ENCODE peak calls at places on chromosome 2, in eight cellular contexts. One of them, this sample, is unnamed.

GRCh38 chr2:12057436-12058166 is 311.2 kb downstream of the LPIN1 start:
- DNase-seq in epithelial cell of esophagus: no peak
- DNase-seq in cardiac muscle cell: no peak
- DNase-seq in NB4: peak
- DNase-seq in IMR-90: no peak
- DNase-seq in pancreas: no peak
- DNase-seq in CD8-positive, alpha-beta T cell: peak
- DNase-seq in suprapubic skin: no peak
- DNase-seq in this sample: no peak

GRCh38 chr2:63078852-63079606 is 28.4 kb downstream of the OTX1 start:
- DNase-seq in NB4: peak
- DNase-seq in epithelial cell of esophagus: peak
- DNase-seq in CD8-positive, alpha-beta T cell: no peak
- DNase-seq in IMR-90: no peak
- DNase-seq in cardiac muscle cell: no peak
- DNase-seq in suprapubic skin: no peak
- DNase-seq in pancreas: no peak
- DNase-seq in this sample: no peak

GRCh38 chr2:41182961-41183360 is 731.1 kb upstream of the SLC8A1 start:
- DNase-seq in suprapubic skin: no peak
- DNase-seq in IMR-90: no peak
- DNase-seq in CD8-positive, alpha-beta T cell: no peak
- DNase-seq in cardiac muscle cell: no peak
- DNase-seq in pancreas: no peak
- DNase-seq in NB4: no peak
- DNase-seq in epithelial cell of esophagus: no peak
- DNase-seq in this sample: no peak

GRCh38 chr2:111191877-111192276 is 71.2 kb downstream of the BCL2L11 start:
- DNase-seq in IMR-90: no peak
- DNase-seq in suprapubic skin: no peak
- DNase-seq in epithelial cell of esophagus: no peak
- DNase-seq in pancreas: no peak
- DNase-seq in CD8-positive, alpha-beta T cell: peak
- DNase-seq in NB4: peak
- DNase-seq in cardiac muscle cell: no peak
- DNase-seq in this sample: no peak

GRCh38 chr2:96977631-96978195 is 8.7 kb downstream of the FAM178B start:
- DNase-seq in pancreas: no peak
- DNase-seq in epithelial cell of esophagus: peak
- DNase-seq in suprapubic skin: no peak
- DNase-seq in cardiac muscle cell: peak
- DNase-seq in CD8-positive, alpha-beta T cell: no peak
- DNase-seq in NB4: no peak
- DNase-seq in IMR-90: peak
- DNase-seq in this sample: no peak

GRCh38 chr2:69916151-69916550 is 1.2 kb downstream of the MXD1 start:
- DNase-seq in pancreas: no peak
- DNase-seq in NB4: no peak
- DNase-seq in IMR-90: peak
- DNase-seq in epithelial cell of esophagus: no peak
- DNase-seq in CD8-positive, alpha-beta T cell: no peak
- DNase-seq in suprapubic skin: no peak
- DNase-seq in cardiac muscle cell: no peak
- DNase-seq in this sample: no peak

GRCh38 chr2:186919272-186919671 is 70.3 kb upstream of the ZSWIM2 start:
- DNase-seq in suprapubic skin: no peak
- DNase-seq in CD8-positive, alpha-beta T cell: no peak
- DNase-seq in NB4: no peak
- DNase-seq in cardiac muscle cell: peak
- DNase-seq in epithelial cell of esophagus: peak
- DNase-seq in pancreas: no peak
- DNase-seq in IMR-90: peak
- DNase-seq in this sample: no peak

GRCh38 chr2:54556659-54557121 is 100.6 kb downstream of the SPTBN1 start:
- DNase-seq in cardiac muscle cell: peak
- DNase-seq in epithelial cell of esophagus: no peak
- DNase-seq in IMR-90: peak
- DNase-seq in CD8-positive, alpha-beta T cell: no peak
- DNase-seq in NB4: no peak
- DNase-seq in pancreas: no peak
- DNase-seq in suprapubic skin: no peak
- DNase-seq in this sample: no peak

GRCh38 chr2:9627310-9627709 is 3.5 kb downstream of the YWHAQ start:
- DNase-seq in CD8-positive, alpha-beta T cell: no peak
- DNase-seq in suprapubic skin: no peak
- DNase-seq in cardiac muscle cell: no peak
- DNase-seq in IMR-90: peak
- DNase-seq in NB4: peak
- DNase-seq in pancreas: no peak
- DNase-seq in epithelial cell of esophagus: peak
- DNase-seq in this sample: no peak

GRCh38 chr2:236969767-236970655 is 115.7 kb upstream of the COPS8 start:
- DNase-seq in IMR-90: no peak
- DNase-seq in cardiac muscle cell: no peak
- DNase-seq in NB4: no peak
- DNase-seq in suprapubic skin: peak
- DNase-seq in epithelial cell of esophagus: peak
- DNase-seq in pancreas: no peak
- DNase-seq in CD8-positive, alpha-beta T cell: peak
- DNase-seq in this sample: no peak

GRCh38 chr2:80053522-80054338 is 250.8 kb downstream of the LRRTM1 start:
- DNase-seq in suprapubic skin: no peak
- DNase-seq in epithelial cell of esophagus: no peak
- DNase-seq in IMR-90: peak
- DNase-seq in CD8-positive, alpha-beta T cell: no peak
- DNase-seq in NB4: no peak
- DNase-seq in pancreas: no peak
- DNase-seq in cardiac muscle cell: no peak
- DNase-seq in this sample: no peak

GRCh38 chr2:191544511-191545062 is 133.3 kb upstream of the NABP1 start:
- DNase-seq in cardiac muscle cell: no peak
- DNase-seq in CD8-positive, alpha-beta T cell: no peak
- DNase-seq in NB4: no peak
- DNase-seq in suprapubic skin: no peak
- DNase-seq in epithelial cell of esophagus: peak
- DNase-seq in IMR-90: no peak
- DNase-seq in pancreas: no peak
- DNase-seq in this sample: peak

GRCh38 chr2:149068225-149068995 is 29.9 kb downstream of the LYPD6B start:
- DNase-seq in epithelial cell of esophagus: no peak
- DNase-seq in cardiac muscle cell: no peak
- DNase-seq in IMR-90: no peak
- DNase-seq in pancreas: no peak
- DNase-seq in NB4: no peak
- DNase-seq in CD8-positive, alpha-beta T cell: no peak
- DNase-seq in suprapubic skin: no peak
- DNase-seq in this sample: no peak

GRCh38 chr2:124810132-124810531 is 785.0 kb downstream of the CNTNAP5 start:
- DNase-seq in pancreas: no peak
- DNase-seq in suprapubic skin: no peak
- DNase-seq in cardiac muscle cell: peak
- DNase-seq in IMR-90: peak
- DNase-seq in CD8-positive, alpha-beta T cell: no peak
- DNase-seq in epithelial cell of esophagus: peak
- DNase-seq in NB4: peak
- DNase-seq in this sample: peak

GRCh38 chr2:165074884-165075283 is 119.6 kb upstream of the SLC38A11 start:
- DNase-seq in cardiac muscle cell: no peak
- DNase-seq in IMR-90: no peak
- DNase-seq in NB4: peak
- DNase-seq in pancreas: no peak
- DNase-seq in suprapubic skin: no peak
- DNase-seq in CD8-positive, alpha-beta T cell: no peak
- DNase-seq in epithelial cell of esophagus: no peak
- DNase-seq in this sample: no peak

GRCh38 chr2:131673400-131674173 is 145.9 kb downstream of the CCDC74A start:
- DNase-seq in IMR-90: peak
- DNase-seq in NB4: peak
- DNase-seq in pancreas: peak
- DNase-seq in CD8-positive, alpha-beta T cell: peak
- DNase-seq in epithelial cell of esophagus: peak
- DNase-seq in cardiac muscle cell: peak
- DNase-seq in suprapubic skin: peak
- DNase-seq in this sample: no peak

GRCh38 chr2:46294185-46294836 is 2.9 kb upstream of the EPAS1 start:
- DNase-seq in epithelial cell of esophagus: peak
- DNase-seq in CD8-positive, alpha-beta T cell: no peak
- DNase-seq in suprapubic skin: no peak
- DNase-seq in NB4: peak
- DNase-seq in cardiac muscle cell: no peak
- DNase-seq in pancreas: peak
- DNase-seq in IMR-90: no peak
- DNase-seq in this sample: no peak

GRCh38 chr2:238240761-238241711 is 1.2 kb upstream of the HES6 start:
- DNase-seq in CD8-positive, alpha-beta T cell: no peak
- DNase-seq in IMR-90: no peak
- DNase-seq in cardiac muscle cell: peak
- DNase-seq in suprapubic skin: no peak
- DNase-seq in NB4: peak
- DNase-seq in epithelial cell of esophagus: peak
- DNase-seq in pancreas: peak
- DNase-seq in this sample: no peak

GRCh38 chr2:50098242-50098641 is 933.7 kb downstream of the NRXN1 start:
- DNase-seq in suprapubic skin: no peak
- DNase-seq in IMR-90: no peak
- DNase-seq in CD8-positive, alpha-beta T cell: no peak
- DNase-seq in cardiac muscle cell: no peak
- DNase-seq in epithelial cell of esophagus: no peak
- DNase-seq in NB4: no peak
- DNase-seq in pancreas: no peak
- DNase-seq in this sample: no peak

GRCh38 chr2:24024018-24024417 is 14.1 kb downstream of the MFSD2B start:
- DNase-seq in pancreas: peak
- DNase-seq in epithelial cell of esophagus: no peak
- DNase-seq in suprapubic skin: no peak
- DNase-seq in IMR-90: peak
- DNase-seq in CD8-positive, alpha-beta T cell: no peak
- DNase-seq in cardiac muscle cell: peak
- DNase-seq in NB4: no peak
- DNase-seq in this sample: no peak
- TF ChIP-seq CTCF in pancreas: no peak
- TF ChIP-seq CTCF in epithelial cell of esophagus: no peak
- TF ChIP-seq CTCF in suprapubic skin: no peak
- TF ChIP-seq CTCF in IMR-90: peak
- TF ChIP-seq CTCF in CD8-positive, alpha-beta T cell: no peak
- TF ChIP-seq CTCF in cardiac muscle cell: peak
- TF ChIP-seq CTCF in NB4: peak
- TF ChIP-seq CTCF in this sample: no peak

GRCh38 chr2:209937893-209938292 is 64.5 kb upstream of the RPE start:
- DNase-seq in pancreas: no peak
- DNase-seq in NB4: no peak
- DNase-seq in epithelial cell of esophagus: no peak
- DNase-seq in cardiac muscle cell: no peak
- DNase-seq in CD8-positive, alpha-beta T cell: no peak
- DNase-seq in suprapubic skin: no peak
- DNase-seq in IMR-90: no peak
- DNase-seq in this sample: no peak

GRCh38 chr2:209936106-209936663 is 66.3 kb upstream of the RPE start:
- DNase-seq in cardiac muscle cell: no peak
- DNase-seq in epithelial cell of esophagus: peak
- DNase-seq in IMR-90: no peak
- DNase-seq in pancreas: no peak
- DNase-seq in NB4: peak
- DNase-seq in suprapubic skin: no peak
- DNase-seq in CD8-positive, alpha-beta T cell: no peak
- DNase-seq in this sample: no peak

GRCh38 chr2:209938906-209939305 is 63.5 kb upstream of the RPE start:
- DNase-seq in epithelial cell of esophagus: peak
- DNase-seq in cardiac muscle cell: no peak
- DNase-seq in IMR-90: no peak
- DNase-seq in pancreas: no peak
- DNase-seq in CD8-positive, alpha-beta T cell: no peak
- DNase-seq in NB4: no peak
- DNase-seq in suprapubic skin: no peak
- DNase-seq in this sample: no peak

GRCh38 chr2:209929369-209929768 is 73.1 kb upstream of the RPE start:
- DNase-seq in CD8-positive, alpha-beta T cell: no peak
- DNase-seq in NB4: no peak
- DNase-seq in suprapubic skin: no peak
- DNase-seq in pancreas: no peak
- DNase-seq in cardiac muscle cell: no peak
- DNase-seq in epithelial cell of esophagus: no peak
- DNase-seq in IMR-90: no peak
- DNase-seq in this sample: no peak

GRCh38 chr2:209933499-209934458 is 68.7 kb upstream of the RPE start:
- DNase-seq in IMR-90: peak
- DNase-seq in NB4: no peak
- DNase-seq in pancreas: no peak
- DNase-seq in epithelial cell of esophagus: peak
- DNase-seq in suprapubic skin: no peak
- DNase-seq in cardiac muscle cell: peak
- DNase-seq in CD8-positive, alpha-beta T cell: no peak
- DNase-seq in this sample: peak
- H3K4me3 ChIP-seq in IMR-90: no peak
- H3K4me3 ChIP-seq in NB4: no peak
- H3K4me3 ChIP-seq in pancreas: no peak
- H3K4me3 ChIP-seq in epithelial cell of esophagus: no peak
- H3K4me3 ChIP-seq in suprapubic skin: no peak
- H3K4me3 ChIP-seq in cardiac muscle cell: no peak
- H3K4me3 ChIP-seq in CD8-positive, alpha-beta T cell: no peak
- H3K4me3 ChIP-seq in this sample: no peak

GRCh38 chr2:45172993-45173392 is 163.7 kb upstream of the SIX2 start:
- DNase-seq in NB4: no peak
- DNase-seq in suprapubic skin: no peak
- DNase-seq in IMR-90: no peak
- DNase-seq in pancreas: no peak
- DNase-seq in CD8-positive, alpha-beta T cell: no peak
- DNase-seq in cardiac muscle cell: no peak
- DNase-seq in epithelial cell of esophagus: no peak
- DNase-seq in this sample: no peak

GRCh38 chr2:45176399-45176798 is 167.1 kb upstream of the SIX2 start:
- DNase-seq in IMR-90: no peak
- DNase-seq in pancreas: no peak
- DNase-seq in suprapubic skin: no peak
- DNase-seq in epithelial cell of esophagus: peak
- DNase-seq in cardiac muscle cell: no peak
- DNase-seq in NB4: no peak
- DNase-seq in CD8-positive, alpha-beta T cell: no peak
- DNase-seq in this sample: no peak

GRCh38 chr2:45170191-45170975 is 161.1 kb upstream of the SIX2 start:
- DNase-seq in CD8-positive, alpha-beta T cell: peak
- DNase-seq in IMR-90: no peak
- DNase-seq in NB4: peak
- DNase-seq in suprapubic skin: no peak
- DNase-seq in pancreas: peak
- DNase-seq in cardiac muscle cell: no peak
- DNase-seq in epithelial cell of esophagus: no peak
- DNase-seq in this sample: no peak

GRCh38 chr2:45170976-45171514 is 161.8 kb upstream of the SIX2 start:
- DNase-seq in suprapubic skin: no peak
- DNase-seq in epithelial cell of esophagus: peak
- DNase-seq in NB4: no peak
- DNase-seq in cardiac muscle cell: peak
- DNase-seq in pancreas: no peak
- DNase-seq in IMR-90: no peak
- DNase-seq in CD8-positive, alpha-beta T cell: peak
- DNase-seq in this sample: no peak

GRCh38 chr2:45173513-45173912 is 164.3 kb upstream of the SIX2 start:
- DNase-seq in pancreas: no peak
- DNase-seq in epithelial cell of esophagus: peak
- DNase-seq in NB4: no peak
- DNase-seq in cardiac muscle cell: peak
- DNase-seq in suprapubic skin: no peak
- DNase-seq in IMR-90: peak
- DNase-seq in CD8-positive, alpha-beta T cell: no peak
- DNase-seq in this sample: no peak
- TF ChIP-seq CTCF in pancreas: no peak
- TF ChIP-seq CTCF in epithelial cell of esophagus: peak
- TF ChIP-seq CTCF in NB4: no peak
- TF ChIP-seq CTCF in cardiac muscle cell: no peak
- TF ChIP-seq CTCF in suprapubic skin: no peak
- TF ChIP-seq CTCF in IMR-90: no peak
- TF ChIP-seq CTCF in CD8-positive, alpha-beta T cell: no peak
- TF ChIP-seq CTCF in this sample: no peak

GRCh38 chr2:158191569-158191968 is 89.9 kb downstream of the UPP2 start:
- DNase-seq in suprapubic skin: no peak
- DNase-seq in epithelial cell of esophagus: no peak
- DNase-seq in cardiac muscle cell: no peak
- DNase-seq in NB4: no peak
- DNase-seq in IMR-90: no peak
- DNase-seq in pancreas: no peak
- DNase-seq in CD8-positive, alpha-beta T cell: no peak
- DNase-seq in this sample: no peak
- H3K4me3 ChIP-seq in suprapubic skin: peak
- H3K4me3 ChIP-seq in epithelial cell of esophagus: no peak
- H3K4me3 ChIP-seq in cardiac muscle cell: no peak
- H3K4me3 ChIP-seq in NB4: no peak
- H3K4me3 ChIP-seq in IMR-90: no peak
- H3K4me3 ChIP-seq in pancreas: no peak
- H3K4me3 ChIP-seq in CD8-positive, alpha-beta T cell: no peak
- H3K4me3 ChIP-seq in this sample: no peak